ENCODE peak calls at places on chromosomes 11 and 22, in five cellular contexts. One of them, this sample, is unnamed.

GRCh38 chr11:61369372-61370348 is 7.5 kb downstream of the TMEM138 start:
- DNase-seq in H1: no peak
- DNase-seq in K562: no peak
- DNase-seq in HepG2: peak; percentile 76
- DNase-seq in GM12878: peak; percentile 77
- DNase-seq in this sample: no peak

GRCh38 chr22:48757581-48757980 is 1070.1 kb downstream of the BRD1 start:
- DNase-seq in H1: no peak
- DNase-seq in K562: no peak
- DNase-seq in HepG2: no peak
- DNase-seq in GM12878: no peak
- DNase-seq in this sample: no peak

GRCh38 chr22:37633082-37633692 is 6.3 kb upstream of the SH3BP1 start:
- DNase-seq in H1: no peak
- DNase-seq in K562: no peak
- DNase-seq in HepG2: no peak
- DNase-seq in GM12878: peak; percentile 74
- DNase-seq in this sample: no peak

GRCh38 chr22:41021655-41022454 is 70.5 kb upstream of the EP300 start:
- DNase-seq in H1: no peak
- DNase-seq in K562: peak; percentile 78
- DNase-seq in HepG2: peak; percentile 36
- DNase-seq in GM12878: no peak
- DNase-seq in this sample: peak; percentile 41

GRCh38 chr11:102252339-102252891 is 64.9 kb upstream of the BIRC3 start:
- DNase-seq in H1: no peak
- DNase-seq in K562: no peak
- DNase-seq in HepG2: no peak
- DNase-seq in GM12878: no peak
- DNase-seq in this sample: no peak

GRCh38 chr11:71930556-71931244 is 1.9 kb downstream of the RNF121 start:
- DNase-seq in H1: no peak
- DNase-seq in K562: no peak
- DNase-seq in HepG2: no peak
- DNase-seq in GM12878: no peak
- DNase-seq in this sample: no peak

GRCh38 chr11:100855466-100856067 is 168.5 kb downstream of the ARHGAP42 start:
- DNase-seq in H1: no peak
- DNase-seq in K562: peak; percentile 18
- DNase-seq in HepG2: peak; percentile 36
- DNase-seq in GM12878: no peak
- DNase-seq in this sample: peak; percentile 52

GRCh38 chr22:48705159-48705916 is 1122.3 kb downstream of the BRD1 start:
- DNase-seq in H1: no peak
- DNase-seq in K562: no peak
- DNase-seq in HepG2: peak; percentile 34
- DNase-seq in GM12878: no peak
- DNase-seq in this sample: no peak

GRCh38 chr11:12222099-12222751 is 111.8 kb downstream of the MICAL2 start:
- DNase-seq in H1: no peak
- DNase-seq in K562: peak; percentile 31
- DNase-seq in HepG2: peak; percentile 35
- DNase-seq in GM12878: no peak
- DNase-seq in this sample: no peak

GRCh38 chr22:21698430-21699329 is 32.9 kb downstream of the PPIL2 start:
- DNase-seq in H1: no peak
- DNase-seq in K562: peak; percentile 76
- DNase-seq in HepG2: no peak
- DNase-seq in GM12878: no peak
- DNase-seq in this sample: no peak

GRCh38 chr11:82606738-82607137 is 126.9 kb downstream of the FAM181B start:
- DNase-seq in H1: no peak
- DNase-seq in K562: no peak
- DNase-seq in HepG2: no peak
- DNase-seq in GM12878: no peak
- DNase-seq in this sample: no peak

GRCh38 chr11:78920329-78920728 is 345.7 kb upstream of the NARS2 start:
- DNase-seq in H1: no peak
- DNase-seq in K562: no peak
- DNase-seq in HepG2: no peak
- DNase-seq in GM12878: no peak
- DNase-seq in this sample: no peak

GRCh38 chr22:17373839-17374238 is 4.6 kb downstream of the CECR2 start:
- DNase-seq in H1: no peak
- DNase-seq in K562: no peak
- DNase-seq in HepG2: no peak
- DNase-seq in GM12878: no peak
- DNase-seq in this sample: no peak

GRCh38 chr11:45830596-45830995 is 16.7 kb upstream of the CRY2 start:
- DNase-seq in H1: no peak
- DNase-seq in K562: no peak
- DNase-seq in HepG2: no peak
- DNase-seq in GM12878: no peak
- DNase-seq in this sample: no peak

GRCh38 chr11:19789840-19790710 is 77.4 kb downstream of the NAV2 start:
- DNase-seq in H1: no peak
- DNase-seq in K562: no peak
- DNase-seq in HepG2: no peak
- DNase-seq in GM12878: no peak
- DNase-seq in this sample: no peak

GRCh38 chr11:19790831-19791552 is 78.4 kb downstream of the NAV2 start:
- DNase-seq in H1: no peak
- DNase-seq in K562: no peak
- DNase-seq in HepG2: no peak
- DNase-seq in GM12878: peak; percentile 28
- DNase-seq in this sample: no peak

GRCh38 chr11:19794161-19794560 is 81.5 kb downstream of the NAV2 start:
- DNase-seq in H1: no peak
- DNase-seq in K562: no peak
- DNase-seq in HepG2: no peak
- DNase-seq in GM12878: no peak
- DNase-seq in this sample: no peak

GRCh38 chr11:19793356-19793755 is 80.7 kb downstream of the NAV2 start:
- DNase-seq in H1: no peak
- DNase-seq in K562: no peak
- DNase-seq in HepG2: no peak
- DNase-seq in GM12878: no peak
- DNase-seq in this sample: no peak

DNA sequence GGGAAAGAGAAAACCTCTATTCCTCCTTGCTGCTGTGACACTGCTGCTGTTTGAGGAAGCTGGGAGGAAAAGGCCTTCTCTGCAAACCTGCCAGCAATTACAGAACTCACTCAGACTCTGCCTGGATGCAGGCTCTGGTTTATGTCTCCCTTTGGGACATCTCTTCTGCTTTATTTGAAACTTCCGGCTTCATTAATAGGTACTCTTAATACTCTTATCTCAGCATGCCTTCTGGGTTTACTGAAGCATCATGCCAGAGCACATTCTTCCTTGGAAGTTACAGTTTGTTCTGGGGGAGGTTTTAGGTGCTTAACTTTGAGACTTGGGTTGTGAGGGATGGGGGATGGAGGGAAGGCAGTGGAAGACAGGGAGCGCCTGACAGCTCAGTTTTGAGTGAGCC is 79.9 kb downstream of the NAV2 start:
- DNase-seq in H1: no peak
- DNase-seq in K562: no peak
- DNase-seq in HepG2: no peak
- DNase-seq in GM12878: no peak
- DNase-seq in this sample: no peak
- TF ChIP-seq SRF in H1: no peak
- TF ChIP-seq SRF in K562: no peak
- TF ChIP-seq SRF in HepG2: no peak
- TF ChIP-seq SRF in GM12878: no peak
- TF ChIP-seq SRF in this sample: no peak

GRCh38 chr11:40104941-40105550 is 1354.4 kb downstream of the LRRC4C start:
- DNase-seq in H1: no peak
- DNase-seq in K562: no peak
- DNase-seq in HepG2: no peak
- DNase-seq in GM12878: no peak
- DNase-seq in this sample: no peak

GRCh38 chr11:40099391-40100169 is 1359.9 kb downstream of the LRRC4C start:
- DNase-seq in H1: no peak
- DNase-seq in K562: no peak
- DNase-seq in HepG2: no peak
- DNase-seq in GM12878: no peak
- DNase-seq in this sample: no peak

GRCh38 chr11:40094954-40095353 is 1364.5 kb downstream of the LRRC4C start:
- DNase-seq in H1: no peak
- DNase-seq in K562: no peak
- DNase-seq in HepG2: no peak
- DNase-seq in GM12878: no peak
- DNase-seq in this sample: no peak

DNA sequence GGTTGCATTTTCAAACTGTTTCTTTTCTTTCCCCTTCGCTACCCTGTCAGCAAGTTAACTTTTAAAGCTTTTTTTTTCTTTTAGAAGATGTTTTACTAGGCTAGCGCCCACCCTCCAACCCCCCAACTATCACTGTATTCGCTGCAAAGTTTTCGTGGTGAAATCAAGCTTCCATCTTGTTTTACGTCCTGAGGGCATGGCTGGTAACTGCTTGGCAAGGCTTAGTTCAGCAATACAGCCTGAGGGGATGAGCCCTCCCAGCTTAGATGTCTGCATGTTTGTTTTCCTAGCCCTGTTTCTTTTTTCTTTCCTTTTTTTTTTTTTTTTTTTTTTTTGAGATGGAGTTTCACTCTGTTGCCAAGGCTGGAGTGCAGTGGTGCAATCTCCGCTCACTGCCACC is 1359.2 kb downstream of the LRRC4C start:
- DNase-seq in H1: no peak
- DNase-seq in K562: no peak
- DNase-seq in HepG2: no peak
- DNase-seq in GM12878: no peak
- DNase-seq in this sample: no peak
- H2AFZ ChIP-seq in H1: peak overlapping the region; percentile 68
- H2AFZ ChIP-seq in K562: no peak overlapping the region
- H2AFZ ChIP-seq in HepG2: no peak overlapping the region
- H2AFZ ChIP-seq in GM12878: no peak overlapping the region
- H2AFZ ChIP-seq in this sample: no peak overlapping the region

GRCh38 chr11:36268337-36268931 is 20.8 kb downstream of the COMMD9 start:
- DNase-seq in H1: no peak
- DNase-seq in K562: no peak
- DNase-seq in HepG2: no peak
- DNase-seq in GM12878: no peak
- DNase-seq in this sample: no peak

GRCh38 chr11:36264601-36265344 is 24.5 kb downstream of the COMMD9 start:
- DNase-seq in H1: no peak
- DNase-seq in K562: no peak
- DNase-seq in HepG2: no peak
- DNase-seq in GM12878: no peak
- DNase-seq in this sample: no peak

GRCh38 chr11:36264011-36264410 is 25.2 kb downstream of the COMMD9 start:
- DNase-seq in H1: no peak
- DNase-seq in K562: no peak
- DNase-seq in HepG2: no peak
- DNase-seq in GM12878: no peak
- DNase-seq in this sample: no peak

GRCh38 chr11:36266767-36267166 is 22.5 kb downstream of the COMMD9 start:
- DNase-seq in H1: no peak
- DNase-seq in K562: no peak
- DNase-seq in HepG2: no peak
- DNase-seq in GM12878: no peak
- DNase-seq in this sample: no peak

GRCh38 chr11:36265793-36266628 is 23.2 kb downstream of the COMMD9 start:
- DNase-seq in H1: peak; percentile 69
- DNase-seq in K562: peak; percentile 78
- DNase-seq in HepG2: peak; percentile 16
- DNase-seq in GM12878: no peak
- DNase-seq in this sample: peak; percentile 19
- TF ChIP-seq SRF in H1: no peak
- TF ChIP-seq SRF in K562: no peak
- TF ChIP-seq SRF in HepG2: no peak
- TF ChIP-seq SRF in GM12878: no peak
- TF ChIP-seq SRF in this sample: no peak

DNA sequence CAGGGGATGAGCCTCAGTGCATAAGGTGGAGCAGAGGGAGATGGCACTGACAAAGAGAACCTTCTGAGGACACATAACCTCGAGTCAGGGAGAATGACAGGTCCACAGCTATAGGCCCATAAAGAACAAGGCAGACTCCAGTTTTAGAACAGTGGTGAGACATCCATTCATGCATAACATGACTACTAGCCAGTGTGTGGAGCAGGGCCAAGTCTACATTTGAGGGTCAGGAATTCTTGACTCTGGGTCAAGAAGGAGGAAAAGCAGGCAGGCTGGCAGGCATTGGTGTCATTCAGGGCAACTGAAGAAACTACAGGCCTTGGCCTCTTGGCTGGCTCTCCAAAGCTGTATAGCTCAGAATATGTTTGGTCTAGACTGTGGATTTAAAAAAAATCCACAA is 54.9 kb downstream of the MTNR1B start:
- DNase-seq in H1: no peak
- DNase-seq in K562: no peak
- DNase-seq in HepG2: no peak
- DNase-seq in GM12878: no peak
- DNase-seq in this sample: no peak
- H2AFZ ChIP-seq in H1: no peak overlapping the region
- H2AFZ ChIP-seq in K562: no peak overlapping the region
- H2AFZ ChIP-seq in HepG2: no peak overlapping the region
- H2AFZ ChIP-seq in GM12878: no peak overlapping the region
- H2AFZ ChIP-seq in this sample: no peak overlapping the region

GRCh38 chr11:2193099-2193886 is 21.7 kb upstream of the TH start:
- DNase-seq in H1: no peak
- DNase-seq in K562: peak; percentile 67
- DNase-seq in HepG2: no peak
- DNase-seq in GM12878: no peak
- DNase-seq in this sample: no peak
- TF ChIP-seq SRF in H1: no peak
- TF ChIP-seq SRF in K562: no peak
- TF ChIP-seq SRF in HepG2: no peak
- TF ChIP-seq SRF in GM12878: no peak
- TF ChIP-seq SRF in this sample: no peak

DNA sequence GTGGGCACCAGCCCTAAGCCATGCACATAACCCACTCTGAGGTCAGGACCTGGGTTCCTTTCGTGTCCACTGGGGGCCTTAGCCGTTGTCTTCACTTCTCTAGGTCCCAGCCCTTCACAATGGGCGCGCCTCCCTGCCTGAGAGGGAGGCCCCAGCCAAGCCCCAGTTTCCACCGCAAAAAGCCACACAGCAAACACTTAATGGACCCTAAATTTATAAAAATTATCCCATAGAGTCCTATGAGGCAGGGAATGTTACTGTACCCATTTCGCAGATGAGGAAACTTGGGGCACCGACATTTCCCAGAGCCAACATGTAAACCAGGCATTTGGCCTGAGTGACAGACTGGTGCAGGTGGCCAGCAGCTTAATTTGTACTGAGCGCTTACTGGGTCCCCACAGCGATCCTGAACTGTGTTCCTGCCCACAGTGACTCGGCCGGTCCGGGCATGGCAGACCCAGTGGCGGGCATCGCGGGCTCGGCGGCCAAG is 1.3 kb downstream of the GAS2L1 start:
- DNase-seq in H1: no peak
- DNase-seq in K562: no peak
- DNase-seq in HepG2: no peak
- DNase-seq in GM12878: no peak
- DNase-seq in this sample: no peak
- H2AFZ ChIP-seq in H1: no peak overlapping the region
- H2AFZ ChIP-seq in K562: peak overlapping the region; percentile 98
- H2AFZ ChIP-seq in HepG2: no peak overlapping the region
- H2AFZ ChIP-seq in GM12878: no peak overlapping the region
- H2AFZ ChIP-seq in this sample: no peak overlapping the region

GRCh38 chr11:64359712-64360402 is 895 bp downstream of the RPS6KA4 start:
- DNase-seq in H1: no peak
- DNase-seq in K562: peak; percentile 35
- DNase-seq in HepG2: no peak
- DNase-seq in GM12878: no peak
- DNase-seq in this sample: no peak
- TF ChIP-seq SRF in H1: no peak
- TF ChIP-seq SRF in K562: no peak
- TF ChIP-seq SRF in HepG2: no peak
- TF ChIP-seq SRF in GM12878: no peak
- TF ChIP-seq SRF in this sample: no peak